ENCODE peak calls at places on chromosomes 7 and 10, in four cellular contexts. One of them, this sample, is unnamed.

GRCh38 chr7:71077743-71078476 is 54.0 kb upstream of the GALNT17 start:
- DNase-seq in PC-9: no peak
- DNase-seq in left ventricle myocardium inferior: no peak
- DNase-seq in Peyer's patch: no peak
- DNase-seq in this sample: no peak

GRCh38 chr7:90797596-90797995 is 201.5 kb downstream of the CDK14 start:
- DNase-seq in PC-9: no peak
- DNase-seq in left ventricle myocardium inferior: no peak
- DNase-seq in Peyer's patch: no peak
- DNase-seq in this sample: peak; percentile 24

GRCh38 chr10:71782917-71783490 is 9.7 kb upstream of the VSIR start:
- DNase-seq in PC-9: no peak
- DNase-seq in left ventricle myocardium inferior: peak; percentile 40
- DNase-seq in Peyer's patch: no peak
- DNase-seq in this sample: no peak

GRCh38 chr10:132728741-132729140 is 57.2 kb downstream of the NKX6-2 start:
- DNase-seq in PC-9: no peak
- DNase-seq in left ventricle myocardium inferior: no peak
- DNase-seq in Peyer's patch: no peak
- DNase-seq in this sample: no peak

GRCh38 chr10:100724531-100725027 is 20.8 kb upstream of the PAX2 start:
- DNase-seq in PC-9: no peak
- DNase-seq in left ventricle myocardium inferior: no peak
- DNase-seq in Peyer's patch: no peak
- DNase-seq in this sample: no peak

GRCh38 chr10:123390332-123390731 is 236.1 kb downstream of the BUB3 start:
- DNase-seq in PC-9: no peak
- DNase-seq in left ventricle myocardium inferior: no peak
- DNase-seq in Peyer's patch: no peak
- DNase-seq in this sample: no peak

GRCh38 chr7:79876769-79877362 is 257.8 kb upstream of the GNAI1 start:
- DNase-seq in PC-9: peak; percentile 43
- DNase-seq in left ventricle myocardium inferior: no peak
- DNase-seq in Peyer's patch: no peak
- DNase-seq in this sample: peak; percentile 50

GRCh38 chr10:26824015-26824690 is 36.6 kb downstream of the ABI1 start:
- DNase-seq in PC-9: no peak
- DNase-seq in left ventricle myocardium inferior: no peak
- DNase-seq in Peyer's patch: no peak
- DNase-seq in this sample: no peak

DNA sequence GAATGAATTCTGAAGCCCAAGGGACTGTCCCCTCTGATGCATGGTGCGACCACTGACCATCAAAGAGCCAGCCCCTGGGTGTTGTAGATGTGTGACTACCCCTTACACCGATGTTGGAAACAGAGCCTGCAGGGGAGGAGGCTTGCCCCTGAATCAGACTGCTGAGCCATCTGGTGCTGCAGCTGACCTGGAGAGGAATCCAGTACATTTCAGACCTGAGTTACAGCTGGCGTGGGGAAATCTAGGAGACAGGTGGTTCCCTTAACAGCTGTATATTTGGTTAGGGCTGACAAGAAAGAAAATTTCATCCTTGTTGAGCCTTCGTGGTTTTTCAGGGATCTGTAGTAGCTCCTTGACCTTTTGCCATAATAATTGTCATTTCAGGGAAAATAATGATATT is 195.5 kb downstream of the CELF2 start:
- DNase-seq in PC-9: no peak
- DNase-seq in left ventricle myocardium inferior: no peak
- DNase-seq in Peyer's patch: no peak
- DNase-seq in this sample: no peak
- H3K4me1 ChIP-seq in PC-9: no peaks in the 10 kb centered on the region
- H3K4me1 ChIP-seq in left ventricle myocardium inferior: peaks cover 74% of the 10 kb centered on the region
- H3K4me1 ChIP-seq in Peyer's patch: no peaks in the 10 kb centered on the region
- H3K4me1 ChIP-seq in this sample: no peaks in the 10 kb centered on the region

GRCh38 chr10:119210633-119211032 is 3.3 kb downstream of the GRK5 start:
- DNase-seq in PC-9: no peak
- DNase-seq in left ventricle myocardium inferior: no peak
- DNase-seq in Peyer's patch: no peak
- DNase-seq in this sample: no peak
- H3K4me1 ChIP-seq in PC-9: peaks cover 20% of the 10 kb centered on the region
- H3K4me1 ChIP-seq in left ventricle myocardium inferior: peaks cover 90% of the 10 kb centered on the region
- H3K4me1 ChIP-seq in Peyer's patch: no peaks in the 10 kb centered on the region
- H3K4me1 ChIP-seq in this sample: peaks cover 22% of the 10 kb centered on the region

GRCh38 chr7:24968165-24968564 is 11.8 kb downstream of the OSBPL3 start:
- DNase-seq in PC-9: no peak
- DNase-seq in left ventricle myocardium inferior: no peak
- DNase-seq in Peyer's patch: no peak
- DNase-seq in this sample: no peak
- H3K4me1 ChIP-seq in PC-9: peaks cover 77% of the 10 kb centered on the region
- H3K4me1 ChIP-seq in left ventricle myocardium inferior: peaks cover 21% of the 10 kb centered on the region
- H3K4me1 ChIP-seq in Peyer's patch: no peaks in the 10 kb centered on the region
- H3K4me1 ChIP-seq in this sample: peaks cover 80% of the 10 kb centered on the region

DNA sequence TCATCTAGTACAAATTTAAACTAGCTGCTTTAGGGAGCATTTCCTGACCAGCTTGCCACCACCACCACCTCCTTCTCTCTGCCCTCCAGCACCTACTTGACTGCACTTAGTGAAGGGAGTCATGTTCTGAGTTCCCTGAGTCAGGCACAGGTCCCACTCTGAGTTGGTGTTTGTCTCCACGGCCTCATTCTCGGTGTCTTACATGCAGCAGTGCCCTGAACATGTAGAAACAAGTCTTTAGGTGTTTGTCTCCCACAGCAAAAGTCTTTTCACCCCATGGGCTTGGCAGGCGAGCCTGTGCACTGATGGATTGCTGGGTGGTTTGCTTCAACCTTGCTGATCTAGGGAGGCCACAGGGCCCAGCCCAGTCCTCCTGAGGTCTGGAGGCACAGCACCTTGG is 16.9 kb downstream of the TSPAN14 start:
- DNase-seq in PC-9: no peak
- DNase-seq in left ventricle myocardium inferior: no peak
- DNase-seq in Peyer's patch: no peak
- DNase-seq in this sample: peak; percentile 95
- H3K4me1 ChIP-seq in PC-9: peaks cover 100% of the 10 kb centered on the region
- H3K4me1 ChIP-seq in left ventricle myocardium inferior: peaks cover 100% of the 10 kb centered on the region
- H3K4me1 ChIP-seq in Peyer's patch: no peaks in the 10 kb centered on the region
- H3K4me1 ChIP-seq in this sample: peaks cover 64% of the 10 kb centered on the region